ENCODE peak calls at places on chromosome 1, in five cellular contexts. K is effector memory CD4-positive, alpha-beta T cell; X is nucleus accumbens; P is NCI-H1436; J is NCI-H69. U is an unnamed sample.

GRCh38 chr1:165143437-165144065 is 213.0 kb downstream of the LMX1A start:
- DNase-seq in P (no peak), J (peak), K (no peak), X (no peak), U (no peak)

GRCh38 chr1:29812397-29813135 is 576.2 kb downstream of the PTPRU start:
- DNase-seq in J (no peak), K (no peak), X (no peak), P (no peak), U (no peak)

GRCh38 chr1:66251521-66251920 is 282.4 kb upstream of the SGIP1 start:
- DNase-seq in X (no peak), J (no peak), P (no peak), K (no peak), U (no peak)

GRCh38 chr1:53183277-53183990 is 13.2 kb upstream of the CPT2 start:
- DNase-seq in J (no peak), P (no peak), X (no peak), K (no peak), U (no peak)

GRCh38 chr1:85850238-85850637 is 142.0 kb upstream of the ZNHIT6 start:
- DNase-seq in P (no peak), K (no peak), X (no peak), J (peak), U (no peak)

GRCh38 chr1:182575540-182576149 is 13.4 kb downstream of the RNASEL start:
- DNase-seq in K (no peak), J (no peak), P (no peak), X (no peak), U (no peak)

GRCh38 chr1:119946724-119947123 is 50.4 kb upstream of the ADAM30 start:
- DNase-seq in P (no peak), J (no peak), X (no peak), K (no peak), U (no peak)

GRCh38 chr1:96983866-96984265 is 262.3 kb downstream of the PTBP2 start:
- DNase-seq in P (no peak), J (no peak), K (no peak), X (no peak), U (no peak)

GRCh38 chr1:53556657-53557227 is 97.5 kb downstream of the DMRTB1 start:
- DNase-seq in P (no peak), X (no peak), J (no peak), K (no peak), U (no peak)

GRCh38 chr1:110003747-110004428 is 19.3 kb downstream of the AHCYL1 start:
- DNase-seq in J (peak), X (no peak), P (no peak), K (no peak), U (peak)

GRCh38 chr1:59814180-59814900 is 409 bp upstream of the HOOK1 start:
- DNase-seq in J (peak), X (peak), P (peak), K (peak), U (no peak)

GRCh38 chr1:172931846-172932245 is 118.9 kb downstream of the TNFSF18 start:
- DNase-seq in X (no peak), K (no peak), P (no peak), J (no peak), U (no peak)

GRCh38 chr1:206685749-206686485 is 1.2 kb downstream of the MAPKAPK2 start:
- DNase-seq in X (no peak), P (no peak), K (peak), J (peak), U (peak)

GRCh38 chr1:20481158-20481617 is 4.8 kb downstream of the CAMK2N1 start:
- DNase-seq in K (no peak), J (peak), P (no peak), X (no peak), U (no peak)

GRCh38 chr1:165954940-165955339 is 127.5 kb downstream of the UCK2 start:
- DNase-seq in K (no peak), P (no peak), X (no peak), J (peak), U (no peak)

GRCh38 chr1:165915480-165916395 is 88.3 kb downstream of the UCK2 start:
- DNase-seq in X (no peak), K (no peak), P (no peak), J (no peak), U (no peak)

GRCh38 chr1:231493421-231494185 is 34.9 kb upstream of the TSNAX start:
- DNase-seq in K (no peak), J (no peak), X (no peak), P (no peak), U (no peak)

GRCh38 chr1:15949453-15950245 is 26.3 kb downstream of the ZBTB17 start:
- DNase-seq in P (no peak), J (no peak), X (no peak), K (peak), U (peak)

GRCh38 chr1:174998569-174999215 is 1.1 kb upstream of the CACYBP start:
- DNase-seq in X (peak), K (peak), J (peak), P (peak), U (no peak)